ENCODE peak calls at places on chromosomes 6 and 20, in seven cellular contexts. X is adrenal gland; B is CD8-positive, alpha-beta T cell; U is cardiac muscle cell; A is tibial artery; M is brain microvascular endothelial cell; P is HFF-Myc. Q is an unnamed sample.

GRCh38 chr6:78526432-78526831 is 340.9 kb upstream of the IRAK1BP1 start:
- DNase-seq in X (no peak), B (no peak), U (no peak), A (no peak), M (no peak), P (no peak), Q (no peak)

GRCh38 chr6:47206626-47207025 is 103.1 kb downstream of the TNFRSF21 start:
- DNase-seq in X (no peak), B (no peak), U (no peak), A (no peak), M (peak), P (no peak), Q (peak)

GRCh38 chr6:163436843-163437242 is 22.3 kb downstream of the QKI start:
- DNase-seq in X (no peak), B (no peak), U (no peak), A (no peak), M (no peak), P (no peak), Q (no peak)

GRCh38 chr6:69835414-69836179 is 30.8 kb upstream of the COL19A1 start:
- DNase-seq in X (peak), B (no peak), U (peak), A (no peak), M (peak), P (peak), Q (peak)

GRCh38 chr6:104940881-104941693 is 15.8 kb upstream of the LIN28B start:
- DNase-seq in X (peak), B (no peak), U (peak), A (no peak), M (no peak), P (no peak), Q (peak)

GRCh38 chr20:24731312-24731711 is 217.8 kb upstream of the CST7 start:
- DNase-seq in X (no peak), B (no peak), U (no peak), A (no peak), M (no peak), P (no peak), Q (no peak)

GRCh38 chr20:8673116-8673515 is 395.8 kb upstream of the PLCB4 start:
- DNase-seq in X (no peak), B (no peak), U (no peak), A (no peak), M (no peak), P (no peak), Q (no peak)

GRCh38 chr6:4464638-4465037 is 311.6 kb upstream of the CDYL start:
- DNase-seq in X (no peak), B (no peak), U (no peak), A (no peak), M (no peak), P (no peak), Q (no peak)

GRCh38 chr20:54097236-54097529 is 26.8 kb upstream of the BCAS1 start:
- DNase-seq in X (no peak), B (no peak), U (no peak), A (no peak), M (no peak), P (no peak), Q (no peak)

GRCh38 chr6:52929321-52930164 is 20.0 kb upstream of the GSTA3 start:
- DNase-seq in X (peak), B (no peak), U (no peak), A (no peak), M (peak), P (peak), Q (peak)

DNA sequence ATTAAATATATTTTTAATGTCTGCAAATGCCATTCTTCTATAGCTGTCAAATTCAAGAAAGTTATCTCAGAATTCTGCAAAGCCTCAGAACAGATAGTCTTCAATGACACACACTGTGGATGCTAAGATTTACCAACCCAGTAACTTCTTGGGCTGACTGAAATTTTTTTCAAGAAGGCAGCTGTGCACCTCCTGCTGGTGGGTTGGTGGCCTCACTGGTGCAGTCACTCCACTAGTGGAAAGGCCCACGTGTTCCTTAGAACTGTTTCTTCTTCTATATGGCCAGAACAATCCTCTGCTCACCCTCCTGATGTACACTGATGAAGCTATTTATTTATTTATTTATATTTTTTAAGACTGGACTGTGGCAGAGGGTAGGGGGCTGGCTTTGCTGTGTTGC is 28.1 kb upstream of the MTCL3 start:
- DNase-seq in X (no peak), B (no peak), U (peak), A (no peak), M (no peak), P (no peak), Q (peak)
- TF ChIP-seq CTCF in X (peak), B (no peak), U (peak), A (no peak), M (peak), P (peak), Q (peak)

GRCh38 chr20:11776687-11777086 is 141.0 kb upstream of the BTBD3 start:
- DNase-seq in X (no peak), B (no peak), U (no peak), A (no peak), M (no peak), P (no peak), Q (no peak)

GRCh38 chr20:11780765-11781369 is 136.8 kb upstream of the BTBD3 start:
- DNase-seq in X (no peak), B (no peak), U (no peak), A (no peak), M (no peak), P (no peak), Q (no peak)

GRCh38 chr20:11777861-11778570 is 139.7 kb upstream of the BTBD3 start:
- DNase-seq in X (peak), B (no peak), U (no peak), A (no peak), M (peak), P (no peak), Q (peak)

GRCh38 chr20:11772226-11772730 is 145.4 kb upstream of the BTBD3 start:
- DNase-seq in X (no peak), B (no peak), U (no peak), A (no peak), M (no peak), P (no peak), Q (no peak)

DNA sequence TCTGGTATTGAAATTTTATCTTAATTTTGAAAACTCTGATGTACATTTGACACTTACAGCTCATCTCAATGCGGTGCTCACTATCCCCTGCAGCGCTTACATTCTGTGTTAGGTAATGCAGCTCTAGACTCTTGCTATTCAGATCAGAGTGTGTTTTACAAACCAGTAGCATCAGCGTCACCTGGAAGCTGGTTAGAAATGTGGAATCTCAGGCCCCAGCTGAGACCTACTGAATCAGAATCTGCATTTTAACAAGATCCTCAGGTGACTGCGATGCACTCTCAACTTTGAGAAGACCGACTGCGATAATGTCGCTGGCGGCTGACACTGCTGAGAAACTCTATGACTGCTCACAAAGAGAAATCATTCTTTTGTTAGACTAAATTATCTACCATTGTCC is 140.3 kb upstream of the BTBD3 start:
- DNase-seq in X (no peak), B (no peak), U (no peak), A (no peak), M (no peak), P (no peak), Q (no peak)
- H3K4me3 ChIP-seq in X (no peak), B (no peak), U (no peak), A (no peak), M (no peak), P (no peak), Q (no peak)

GRCh38 chr6:33965766-33966165 is 162.0 kb upstream of the MLN start:
- DNase-seq in X (no peak), B (no peak), U (no peak), A (peak), M (no peak), P (no peak), Q (no peak)

GRCh38 chr6:33971580-33971979 is 167.8 kb upstream of the MLN start:
- DNase-seq in X (no peak), B (no peak), U (no peak), A (no peak), M (no peak), P (no peak), Q (no peak)

GRCh38 chr6:33966536-33966935 is 162.7 kb upstream of the MLN start:
- DNase-seq in X (no peak), B (no peak), U (no peak), A (peak), M (no peak), P (no peak), Q (no peak)

GRCh38 chr6:33967266-33967767 is 163.5 kb upstream of the MLN start:
- DNase-seq in X (no peak), B (no peak), U (no peak), A (peak), M (no peak), P (no peak), Q (no peak)

DNA sequence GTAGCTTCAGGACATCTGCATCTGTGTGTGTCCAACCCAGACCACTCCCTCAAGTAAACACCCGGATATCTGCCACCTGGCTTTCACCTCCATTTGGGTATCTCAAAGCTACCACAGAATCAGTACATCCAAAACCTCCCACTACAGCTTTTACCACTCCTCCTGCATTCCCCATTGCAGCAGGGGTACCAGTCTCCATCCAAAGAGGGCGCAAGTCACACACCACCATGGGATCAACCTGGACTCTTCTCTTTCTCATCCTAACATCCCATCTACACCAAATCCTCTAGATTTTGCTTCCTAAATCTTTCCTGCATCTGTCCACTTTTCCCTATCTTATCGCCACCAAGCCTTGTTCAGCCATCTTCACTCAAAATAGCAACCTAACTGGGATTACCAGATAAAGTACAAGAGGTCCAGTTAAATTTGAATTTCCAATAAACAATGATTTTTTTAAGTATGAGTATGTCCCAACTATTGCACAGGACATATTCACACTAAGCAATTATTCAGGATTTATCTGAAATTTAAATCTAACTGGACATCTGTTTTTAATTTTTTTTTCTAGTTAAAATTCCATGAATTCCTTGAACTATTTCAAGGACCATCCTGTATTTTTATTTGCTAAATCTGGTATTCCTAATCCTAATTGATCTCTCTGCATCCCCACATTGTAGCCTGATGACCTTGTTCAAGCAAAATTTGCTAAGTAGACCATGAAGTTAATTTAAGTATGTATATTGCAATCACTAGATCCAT is 164.3 kb upstream of the MLN start:
- DNase-seq in X (no peak), B (no peak), U (peak), A (peak), M (no peak), P (no peak), Q (peak)
- TF ChIP-seq CTCF in X (no peak), B (no peak), U (peak), A (no peak), M (peak), P (peak), Q (peak)

GRCh38 chr6:135880066-135880972 is 28.8 kb downstream of the PDE7B start:
- DNase-seq in X (no peak), B (peak), U (no peak), A (no peak), M (peak), P (peak), Q (peak)
- H3K4me3 ChIP-seq in X (no peak), B (peak), U (no peak), A (peak), M (peak), P (no peak), Q (no peak)